ENCODE peak calls at places on chromosomes 4 and X, in six cellular contexts. G is nephron progenitor cell; K is GM10248; Y is AG04449; S is A549; O is CD8-positive, alpha-beta T cell. T is an unnamed sample.

GRCh38 chr4:100417565-100417964 is 100.3 kb downstream of the EMCN start:
- DNase-seq in G (no peak), K (no peak), Y (no peak), S (no peak), O (no peak), T (no peak)

GRCh38 chrX:50067435-50068292 is 133.1 kb downstream of the AKAP4 start:
- DNase-seq in G (peak), K (no peak), Y (no peak), S (peak), O (no peak), T (peak)

GRCh38 chrX:107449490-107450175 is at the start of gene FRMPD3:
- DNase-seq in G (peak), K (no peak), Y (no peak), S (no peak), O (no peak), T (peak)

GRCh38 chrX:131792789-131793462 is 230.2 kb upstream of the STK26 start:
- DNase-seq in G (no peak), K (no peak), Y (no peak), S (peak), O (peak), T (no peak)

GRCh38 chr4:110085131-110085530 is 113.3 kb downstream of the ELOVL6 start:
- DNase-seq in G (no peak), K (no peak), Y (no peak), S (no peak), O (peak), T (peak)

GRCh38 chr4:86223472-86223871 is 136.4 kb downstream of the MAPK10 start:
- DNase-seq in G (peak), K (no peak), Y (no peak), S (no peak), O (no peak), T (peak)

GRCh38 chrX:71870337-71871098 is 40.1 kb upstream of the NHSL2 start:
- DNase-seq in G (peak), K (no peak), Y (no peak), S (peak), O (no peak), T (peak)

GRCh38 chr4:140989944-140990343 is 143.3 kb downstream of the RNF150 start:
- DNase-seq in G (no peak), K (no peak), Y (no peak), S (no peak), O (no peak), T (no peak)

GRCh38 chr4:1051472-1051871 is 40.0 kb downstream of the FGFRL1 start:
- DNase-seq in G (no peak), K (no peak), Y (no peak), S (no peak), O (no peak), T (no peak)

GRCh38 chr4:95545526-95545925 is 3.2 kb downstream of the UNC5C start:
- DNase-seq in G (no peak), K (no peak), Y (no peak), S (no peak), O (no peak), T (no peak)

GRCh38 chr4:61938250-61938846 is 738.2 kb downstream of the ADGRL3 start:
- DNase-seq in G (no peak), K (no peak), Y (no peak), S (no peak), O (no peak), T (no peak)

GRCh38 chr4:2924286-2924685 is 38.9 kb downstream of the NOP14 start:
- DNase-seq in G (no peak), K (no peak), Y (no peak), S (no peak), O (no peak), T (no peak)

GRCh38 chr4:3240936-3241522 is 7.9 kb upstream of the MSANTD1 start:
- DNase-seq in G (no peak), K (no peak), Y (no peak), S (no peak), O (no peak), T (no peak)

GRCh38 chrX:14073561-14073960 is 43.9 kb upstream of the GEMIN8 start:
- DNase-seq in G (no peak), K (no peak), Y (no peak), S (no peak), O (no peak), T (no peak)

GRCh38 chrX:22063284-22063683 is 31.2 kb downstream of the PHEX start:
- DNase-seq in G (peak), K (peak), Y (no peak), S (no peak), O (no peak), T (peak)

GRCh38 chr4:6448476-6449170 is 23.8 kb downstream of the PPP2R2C start:
- DNase-seq in G (no peak), K (no peak), Y (no peak), S (no peak), O (no peak), T (no peak)

GRCh38 chr4:150578745-150579470 is 3.0 kb upstream of the MAB21L2 start:
- DNase-seq in G (peak), K (no peak), Y (no peak), S (no peak), O (no peak), T (no peak)

GRCh38 chr4:121428721-121429120 is 47.9 kb upstream of the QRFPR start:
- DNase-seq in G (no peak), K (no peak), Y (no peak), S (no peak), O (no peak), T (no peak)

GRCh38 chr4:4860803-4861591 is 1.5 kb downstream of the MSX1 start:
- DNase-seq in G (peak), K (no peak), Y (no peak), S (no peak), O (no peak), T (no peak)

GRCh38 chrX:130715299-130715698 is 187.7 kb downstream of the ENOX2 start:
- DNase-seq in G (no peak), K (no peak), Y (no peak), S (no peak), O (no peak), T (no peak)

GRCh38 chr4:161183729-161184128 is 980.1 kb downstream of the FSTL5 start:
- DNase-seq in G (no peak), K (no peak), Y (no peak), S (no peak), O (no peak), T (no peak)

GRCh38 chr4:139312552-139313332 is 10.5 kb upstream of the NDUFC1 start:
- DNase-seq in G (no peak), K (no peak), Y (no peak), S (no peak), O (no peak), T (no peak)

GRCh38 chr4:83356899-83357661 is 22.4 kb upstream of the HPSE start:
- DNase-seq in G (no peak), K (no peak), Y (peak), S (no peak), O (no peak), T (no peak)

GRCh38 chr4:120922390-120923200 is at the start of gene PRDM5:
- DNase-seq in G (peak), K (peak), Y (no peak), S (peak), O (peak), T (peak)

GRCh38 chrX:40173662-40174593 is 76.2 kb upstream of the BCOR start:
- DNase-seq in G (peak), K (no peak), Y (no peak), S (no peak), O (peak), T (peak)

GRCh38 chr4:128787509-128788311 is 21.8 kb upstream of the JADE1 start:
- DNase-seq in G (peak), K (no peak), Y (no peak), S (no peak), O (no peak), T (no peak)

GRCh38 chr4:76429636-76430035 is 5.4 kb upstream of the SHROOM3 start:
- DNase-seq in G (no peak), K (no peak), Y (no peak), S (no peak), O (no peak), T (no peak)

GRCh38 chr4:26860922-26861433 is 337 bp downstream of the STIM2 start:
- DNase-seq in G (peak), K (peak), Y (no peak), S (no peak), O (peak), T (peak)

GRCh38 chr4:73777612-73778011 is 37.2 kb downstream of the CXCL8 start:
- DNase-seq in G (no peak), K (no peak), Y (no peak), S (no peak), O (no peak), T (no peak)

GRCh38 chr4:40564815-40565505 is 64.7 kb downstream of the RBM47 start:
- DNase-seq in G (no peak), K (no peak), Y (no peak), S (no peak), O (no peak), T (no peak)

GRCh38 chr4:123832173-123833026 is 435.8 kb downstream of the SPRY1 start:
- DNase-seq in G (no peak), K (no peak), Y (peak), S (no peak), O (no peak), T (no peak)

GRCh38 chr4:183639291-183639690 is 19.7 kb downstream of the RWDD4 start:
- DNase-seq in G (no peak), K (no peak), Y (no peak), S (no peak), O (no peak), T (no peak)

GRCh38 chr4:100168521-100168920 is 21.7 kb downstream of the DDIT4L start:
- DNase-seq in G (no peak), K (no peak), Y (no peak), S (no peak), O (no peak), T (no peak)

GRCh38 chr4:163166041-163166579 is 580 bp downstream of the NAF1 start:
- DNase-seq in G (peak), K (peak), Y (no peak), S (peak), O (peak), T (peak)

DNA sequence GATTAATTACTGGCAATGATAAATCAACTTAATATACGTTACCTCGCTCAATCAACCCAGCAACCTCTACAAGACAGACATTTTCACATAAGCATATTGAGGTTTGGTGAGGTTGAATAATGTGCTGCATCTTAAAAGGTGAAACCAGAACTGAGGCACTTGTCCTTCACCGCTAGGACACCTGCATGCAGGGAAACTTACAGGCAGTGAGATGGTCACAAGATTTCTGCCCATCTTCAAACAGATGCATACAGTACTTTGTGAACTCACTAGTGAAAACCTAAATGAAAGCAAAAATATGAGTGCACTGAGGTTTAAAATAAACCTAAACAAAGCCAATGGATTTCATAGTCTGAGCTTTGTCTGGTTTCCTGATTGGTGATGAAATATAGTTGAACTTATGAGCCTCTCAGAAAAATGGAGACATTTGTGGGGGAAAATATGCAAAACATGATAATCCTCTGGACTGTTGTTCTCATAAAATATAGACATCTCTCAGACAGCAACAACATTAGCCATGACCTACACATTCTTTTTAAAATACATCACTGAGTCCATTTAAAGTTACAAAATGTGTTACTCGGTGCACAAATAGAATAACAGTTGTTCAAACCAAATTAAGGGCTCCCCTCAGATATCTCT is 20.9 kb upstream of the PRSS12 start:
- DNase-seq in G (no peak), K (no peak), Y (peak), S (no peak), O (no peak), T (no peak)
- TF ChIP-seq CTCF in G (no peak), K (no peak), Y (no peak), S (no peak), O (no peak), T (no peak)

GRCh38 chrX:135688137-135688536 is 25.3 kb upstream of the CT45A1 start:
- DNase-seq in G (no peak), K (no peak), Y (no peak), S (no peak), O (no peak), T (no peak)
- TF ChIP-seq CTCF in G (no peak), K (peak), Y (peak), S (peak), O (no peak), T (peak)

DNA sequence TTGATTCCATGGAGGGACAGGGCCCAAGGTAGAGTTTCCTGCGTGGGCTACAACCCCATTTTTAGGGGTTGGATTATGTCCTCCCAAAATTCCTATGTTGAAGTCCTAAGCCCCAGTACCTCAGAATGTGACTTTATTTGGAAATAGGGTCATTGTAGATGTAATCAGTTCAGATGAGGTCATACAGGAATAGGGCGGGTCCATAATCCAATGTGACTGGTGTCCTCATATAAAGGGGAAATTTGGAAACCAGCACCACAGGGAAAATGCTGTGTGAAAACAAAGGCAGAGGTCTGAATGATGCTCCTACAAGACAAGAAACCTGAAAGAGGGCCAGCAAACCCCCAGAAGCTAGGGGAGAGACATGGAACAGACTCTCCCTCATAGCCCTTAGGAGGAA is 31.1 kb upstream of the MAMLD1 start:
- DNase-seq in G (no peak), K (no peak), Y (no peak), S (no peak), O (no peak), T (no peak)
- TF ChIP-seq CTCF in G (no peak), K (no peak), Y (no peak), S (no peak), O (no peak), T (no peak)

DNA sequence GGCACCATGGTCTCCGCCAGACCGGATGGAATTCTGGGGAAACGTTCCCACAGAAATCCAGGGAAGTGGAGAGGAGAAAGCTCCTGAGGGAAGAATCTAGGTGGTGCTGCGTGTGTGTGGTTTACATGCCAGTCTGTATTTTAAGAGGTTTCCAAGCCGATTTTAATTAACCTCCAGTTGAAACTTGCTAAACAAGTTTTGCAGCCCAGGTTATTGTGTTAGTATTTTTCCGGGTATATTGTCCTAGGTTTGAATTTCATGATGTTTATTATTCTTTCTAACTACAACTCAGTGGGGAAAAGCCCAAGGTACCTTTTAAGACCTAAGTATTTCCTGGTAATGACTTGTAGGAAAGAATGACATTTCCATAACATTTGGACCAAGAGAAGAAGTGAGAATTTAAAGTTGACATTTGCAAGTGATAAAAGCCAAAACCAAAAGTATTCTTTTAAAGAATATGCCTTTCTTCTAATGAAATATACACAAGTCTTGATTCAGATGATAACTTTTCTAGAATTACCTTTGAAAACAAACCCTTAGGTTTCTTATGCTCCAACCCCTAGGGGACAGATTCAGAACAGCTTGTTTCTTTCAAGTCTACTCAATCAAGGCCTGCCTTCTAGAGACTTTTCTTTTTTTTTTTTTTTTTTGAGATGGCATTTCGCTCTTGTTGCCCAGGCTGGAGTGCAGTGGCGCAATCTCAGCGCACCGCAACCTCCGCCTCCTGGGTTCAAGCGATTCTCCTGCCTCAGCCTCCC is 14.6 kb downstream of the SAT1 start:
- DNase-seq in G (no peak), K (no peak), Y (no peak), S (no peak), O (no peak), T (peak)
- TF ChIP-seq CTCF in G (no peak), K (no peak), Y (no peak), S (no peak), O (no peak), T (no peak)

GRCh38 chr4:31107362-31107761 is 387.2 kb downstream of the PCDH7 start:
- DNase-seq in G (no peak), K (no peak), Y (no peak), S (no peak), O (no peak), T (no peak)
- TF ChIP-seq CTCF in G (no peak), K (no peak), Y (no peak), S (no peak), O (no peak), T (no peak)

GRCh38 chrX:153771261-153771681 is 7.2 kb downstream of the PLXNB3 start:
- DNase-seq in G (no peak), K (no peak), Y (no peak), S (no peak), O (no peak), T (no peak)
- TF ChIP-seq CTCF in G (no peak), K (no peak), Y (no peak), S (no peak), O (no peak), T (no peak)

GRCh38 chrX:145190801-145191389 is 56.4 kb upstream of the SPANXN1 start:
- DNase-seq in G (no peak), K (no peak), Y (no peak), S (no peak), O (no peak), T (no peak)
- TF ChIP-seq CTCF in G (peak), K (peak), Y (no peak), S (peak), O (no peak), T (no peak)